ENCODE peak calls at places on chromosomes 5 and 9, in nine cellular contexts. H is mucosa of descending colon; I is cardiac muscle cell; N is Calu3; D is neural crest cell; C is kidney epithelial cell; K is CD4-positive, alpha-beta T cell; B is ovary; S is body of pancreas. A is an unnamed sample.

GRCh38 chr5:73902327-73903051 is 276.5 kb downstream of the ARHGEF28 start:
- DNase-seq in S (no peak), C (no peak), D (peak; percentile 30), B (no peak), H (no peak), I (peak; percentile 80), N (peak; percentile 19), K (peak; percentile 1), A (peak; percentile 13)

GRCh38 chr5:143011621-143012020 is 241.4 kb downstream of the ARHGAP26 start:
- DNase-seq in D (no peak), B (no peak), C (no peak), H (no peak), N (no peak), I (peak; percentile 78), K (no peak), S (no peak), A (no peak)

GRCh38 chr9:108184009-108184408 is 671.8 kb downstream of the ACTL7B start:
- DNase-seq in B (no peak), I (no peak), S (no peak), K (no peak), D (no peak), N (no peak), H (no peak), C (no peak), A (no peak)

GRCh38 chr5:125043781-125044391 is 297.4 kb upstream of the ZNF608 start:
- DNase-seq in N (peak; percentile 56), B (peak; percentile 23), S (peak; percentile 81), C (peak; percentile 86), I (peak; percentile 70), H (no peak), D (no peak), K (no peak), A (no peak)

GRCh38 chr9:35028341-35028740 is 38.8 kb downstream of the DNAJB5 start:
- DNase-seq in S (no peak), I (no peak), C (no peak), K (no peak), D (no peak), H (no peak), B (no peak), N (no peak), A (no peak)

GRCh38 chr9:96859461-96860198 is 5.3 kb upstream of the ZNF782 start:
- DNase-seq in C (peak; percentile 66), N (no peak), K (no peak), I (peak; percentile 31), H (no peak), D (no peak), B (no peak), S (no peak), A (no peak)

GRCh38 chr9:16964228-16964627 is 93.8 kb upstream of the BNC2 start:
- DNase-seq in H (no peak), S (no peak), K (no peak), D (no peak), C (peak; percentile 31), I (peak; percentile 79), B (no peak), N (no peak), A (no peak)

GRCh38 chr9:137828527-137829259 is 48.9 kb upstream of the CACNA1B start:
- DNase-seq in K (no peak), B (no peak), I (peak; percentile 27), N (no peak), H (no peak), D (peak; percentile 45), S (no peak), C (no peak), A (peak; percentile 85)

GRCh38 chr5:175133185-175133584 is 310.8 kb downstream of the DRD1 start:
- DNase-seq in H (no peak), K (no peak), C (no peak), N (no peak), S (no peak), I (no peak), B (no peak), D (no peak), A (no peak)

GRCh38 chr5:97534166-97534565 is 351.1 kb upstream of the RIOK2 start:
- DNase-seq in K (no peak), I (peak; percentile 94), B (no peak), D (peak; percentile 14), C (peak; percentile 39), S (peak; percentile 29), N (peak; percentile 60), H (no peak), A (peak; percentile 16)

GRCh38 chr5:148805323-148806290 is 20.8 kb upstream of the ADRB2 start:
- DNase-seq in D (no peak), I (no peak), B (no peak), K (no peak), S (no peak), N (no peak), C (no peak), H (peak; percentile 34), A (peak; percentile 30)

GRCh38 chr5:131538177-131538593 is 96.8 kb downstream of the RAPGEF6 start:
- DNase-seq in H (no peak), B (no peak), S (no peak), D (no peak), I (peak; percentile 80), C (peak; percentile 29), K (no peak), N (no peak), A (no peak)

GRCh38 chr9:76153372-76153771 is 240.9 kb downstream of the RFK start:
- DNase-seq in D (no peak), S (no peak), N (no peak), K (no peak), H (no peak), C (no peak), B (no peak), I (no peak), A (no peak)

GRCh38 chr9:4362281-4362680 is 62.4 kb upstream of the GLIS3 start:
- DNase-seq in N (no peak), B (no peak), H (no peak), S (no peak), C (no peak), D (no peak), I (no peak), K (no peak), A (no peak)

GRCh38 chr9:129626944-129627297 is 958 bp downstream of the NTMT1 start:
- DNase-seq in H (no peak), I (peak; percentile 82), K (no peak), D (no peak), C (no peak), S (no peak), B (no peak), N (no peak), A (no peak)

GRCh38 chr5:17426104-17426739 is 71.8 kb upstream of the TAF11L2 start:
- DNase-seq in C (no peak), B (no peak), D (no peak), H (no peak), S (no peak), I (no peak), K (no peak), N (no peak), A (no peak)

GRCh38 chr5:122300968-122301367 is 11.1 kb upstream of the SNCAIP start:
- DNase-seq in H (no peak), C (no peak), B (no peak), I (no peak), K (no peak), D (no peak), N (no peak), S (no peak), A (no peak)

GRCh38 chr5:177085985-177086917 is at the start of gene FGFR4:
- DNase-seq in N (peak; percentile 92), C (no peak), I (peak; percentile 73), S (peak; percentile 82), K (peak; percentile 54), H (peak; percentile 88), D (peak; percentile 41), B (peak; percentile 84), A (peak; percentile 91)

GRCh38 chr9:122392284-122392683 is 21.5 kb downstream of the PTGS1 start:
- DNase-seq in K (no peak), S (no peak), C (no peak), H (no peak), B (no peak), I (no peak), D (no peak), N (no peak), A (no peak)

GRCh38 chr5:175321927-175322532 is 122.0 kb downstream of the DRD1 start:
- DNase-seq in D (peak; percentile 58), S (peak; percentile 21), N (no peak), B (no peak), C (no peak), K (peak; percentile 3), I (peak; percentile 8), H (no peak), A (peak; percentile 77)

GRCh38 chr9:88812938-88813670 is 178.2 kb upstream of the S1PR3 start:
- DNase-seq in H (no peak), D (no peak), S (no peak), B (no peak), N (no peak), K (no peak), C (no peak), I (no peak), A (no peak)
- TF ChIP-seq CTCF in H (no peak), D (no peak), S (no peak), B (no peak), N (no peak), K (no peak), C (no peak), I (no peak), A (no peak)

GRCh38 chr5:31854625-31855526 is 215.9 kb downstream of the PDZD2 start:
- DNase-seq in H (no peak), D (peak; percentile 13), I (peak; percentile 54), S (peak; percentile 47), C (no peak), K (no peak), B (peak; percentile 60), N (peak; percentile 44), A (peak; percentile 79)
- TF ChIP-seq CTCF in H (no peak), D (no peak), I (peak; percentile 39), S (no peak), C (peak; percentile 70), K (peak; percentile 17), B (peak; percentile 13), N (no peak), A (no peak)

DNA sequence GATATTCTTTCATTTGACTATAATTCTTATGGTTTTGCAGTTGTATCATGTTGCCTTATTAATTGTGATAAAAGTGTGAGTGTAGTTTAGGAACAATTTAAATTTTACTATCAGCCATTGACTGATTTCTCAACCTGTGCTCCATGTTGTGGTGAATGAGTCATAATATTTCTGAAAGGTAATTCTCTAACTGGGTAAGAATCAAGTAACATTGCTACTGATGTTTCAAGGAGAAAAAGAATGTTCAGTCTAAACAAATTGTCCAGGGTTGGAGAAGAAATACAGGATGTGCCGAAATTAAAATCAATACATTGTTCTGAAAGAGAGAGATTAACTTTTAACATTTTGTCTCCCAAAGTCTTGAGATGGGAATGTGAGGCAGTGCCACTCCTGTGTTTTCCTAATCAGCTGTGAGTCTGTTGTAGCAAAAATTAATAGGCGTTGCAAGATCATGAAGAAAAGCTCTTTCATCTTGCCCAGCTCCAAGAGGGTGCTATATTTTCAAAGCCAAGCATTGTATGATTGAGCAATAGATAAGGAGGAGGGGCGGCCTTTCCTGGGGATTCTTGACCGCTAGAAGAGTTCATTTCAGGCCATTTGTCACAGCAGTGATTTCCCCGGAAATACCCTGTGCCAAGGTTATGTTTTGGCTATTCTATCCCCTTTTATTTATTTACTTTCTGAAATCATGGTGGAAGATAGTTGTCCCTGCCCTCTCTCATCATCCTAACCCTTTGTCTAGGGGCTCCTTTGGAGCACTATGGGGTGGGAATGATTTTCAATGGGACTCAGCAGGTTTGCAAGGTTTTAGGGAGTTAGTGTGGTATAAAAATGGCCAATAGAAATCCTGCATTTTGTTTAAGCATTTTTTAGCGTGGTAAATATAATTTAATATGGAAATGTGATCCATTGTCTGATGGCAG is 151.6 kb downstream of the FOCAD start:
- DNase-seq in B (no peak), H (no peak), N (peak; percentile 41), K (no peak), D (peak; percentile 6), S (peak; percentile 12), I (peak; percentile 64), C (no peak), A (no peak)
- TF ChIP-seq CTCF in B (no peak), H (no peak), N (no peak), K (no peak), D (no peak), S (no peak), I (no peak), C (no peak), A (no peak)

GRCh38 chr5:172389578-172390112 is 64.7 kb downstream of the SH3PXD2B start:
- DNase-seq in D (no peak), I (no peak), H (no peak), B (no peak), S (no peak), K (no peak), N (peak; percentile 23), C (no peak), A (no peak)
- TF ChIP-seq CTCF in D (no peak), I (peak; percentile 6), H (no peak), B (no peak), S (no peak), K (no peak), N (no peak), C (no peak), A (no peak)

A was measured in nephron progenitor cell.